ENCODE peak calls at places on chromosomes 16 and 17, in eight cellular contexts. Y is EL; Q is activated CD8-positive, alpha-beta memory T cell treated with anti-CD3 and anti-CD28 coated beads for 4 hours; L is glutamatergic neuron; D is C1 segment of cervical spinal cord; C is endothelial cell of umbilical vein; V is globus pallidus; K is putamen. E is an unnamed sample.

GRCh38 chr17:28968269-28968913 is 17.1 kb upstream of the PHF12 start:
- DNase-seq in L (no peak), Q (no peak), K (no peak), D (no peak), C (no peak), V (no peak), Y (no peak), E (no peak)

GRCh38 chr17:70127221-70127873 is 42.0 kb upstream of the KCNJ2 start:
- DNase-seq in K (no peak), L (no peak), C (no peak), D (no peak), V (no peak), Q (no peak), Y (no peak), E (no peak)

GRCh38 chr16:84247341-84247740 is 7.5 kb upstream of the KCNG4 start:
- DNase-seq in V (no peak), C (no peak), Y (peak), L (no peak), D (no peak), Q (no peak), K (no peak), E (no peak)

GRCh38 chr17:49433000-49433694 is 18.5 kb upstream of the PHB1 start:
- DNase-seq in D (no peak), Q (no peak), Y (no peak), K (no peak), L (no peak), C (no peak), V (no peak), E (no peak)

GRCh38 chr17:57902117-57902799 is 52.4 kb upstream of the MRPS23 start:
- DNase-seq in L (no peak), C (no peak), V (no peak), Q (no peak), D (no peak), Y (no peak), K (no peak), E (peak)

GRCh38 chr16:30691907-30692306 is 7.1 kb upstream of the SRCAP start:
- DNase-seq in K (no peak), C (no peak), D (no peak), V (no peak), L (no peak), Q (no peak), Y (no peak), E (no peak)

GRCh38 chr16:67158637-67159600 is 790 bp downstream of the TRADD start:
- DNase-seq in Q (peak), L (no peak), D (no peak), V (no peak), C (no peak), Y (peak), K (no peak), E (no peak)

GRCh38 chr16:55710466-55710865 is 54.7 kb downstream of the SLC6A2 start:
- DNase-seq in D (no peak), L (no peak), K (no peak), Q (no peak), V (no peak), C (no peak), Y (no peak), E (no peak)

GRCh38 chr16:31129568-31130335 is 5.8 kb downstream of the PRSS8 start:
- DNase-seq in Y (no peak), C (no peak), L (no peak), D (peak), K (no peak), Q (no peak), V (no peak), E (no peak)

GRCh38 chr16:85164838-85165516 is 52.7 kb upstream of the CIBAR2 start:
- DNase-seq in Q (no peak), K (no peak), D (no peak), C (no peak), V (no peak), Y (no peak), L (no peak), E (no peak)

GRCh38 chr16:75286996-75287395 is 35.6 kb upstream of the BCAR1 start:
- DNase-seq in Q (no peak), K (no peak), Y (no peak), V (no peak), D (no peak), C (no peak), L (no peak), E (no peak)

GRCh38 chr17:71438631-71439146 is 682.1 kb upstream of the SOX9 start:
- DNase-seq in V (peak), Y (peak), Q (no peak), D (no peak), L (peak), C (peak), K (peak), E (no peak)

GRCh38 chr17:75691371-75692290 is 24.5 kb downstream of the SAP30BP start:
- DNase-seq in D (peak), V (peak), K (peak), L (no peak), C (no peak), Q (no peak), Y (peak), E (peak)

GRCh38 chr17:34613064-34614019 is 34.0 kb downstream of the TMEM132E start:
- DNase-seq in Y (no peak), D (no peak), L (peak), Q (no peak), V (no peak), C (no peak), K (peak), E (no peak)